ENCODE peak calls at places on chromosomes 13 and 19, in ten cellular contexts. W is breast epithelium, H is uterus, R is testis, T is body of pancreas, L is GM12878, S is tibial nerve, Y is Peyer's patch, A is suprapubic skin, D is spleen. I is an unnamed sample. For H3K4me1 and H3K9me3, the result is how much of the 10 kb centered on the place peaks cover.

GRCh38 chr13:51803018-51803417 is 945 bp downstream of the DHRS12 start:
- DNase-seq in W (no peak), H (peak), R (no peak), T (no peak), L (no peak), S (no peak), Y (no peak), A (no peak), D (no peak), I (no peak)

GRCh38 chr13:102555914-102556553 is 40.8 kb upstream of the TPP2 start:
- DNase-seq in W (no peak), H (no peak), R (no peak), T (no peak), L (no peak), S (no peak), Y (no peak), A (no peak), D (no peak), I (no peak)

GRCh38 chr13:99496322-99497142 is 4.7 kb upstream of the TM9SF2 start:
- DNase-seq in W (peak), H (peak), R (peak), T (peak), L (peak), S (no peak), Y (peak), A (peak), D (peak), I (peak)

GRCh38 chr19:2477141-2477710 is 1.3 kb downstream of the GADD45B start:
- DNase-seq in W (no peak), H (peak), R (no peak), T (peak), L (no peak), S (no peak), Y (peak), A (no peak), D (peak), I (peak)

GRCh38 chr13:30872685-30873443 is 33.2 kb upstream of the MEDAG start:
- DNase-seq in W (peak), H (peak), R (peak), T (peak), L (no peak), S (no peak), Y (no peak), A (no peak), D (no peak), I (no peak)

GRCh38 chr13:47211106-47211505 is 314.3 kb upstream of the HTR2A start:
- DNase-seq in W (no peak), H (no peak), R (no peak), T (no peak), L (no peak), S (no peak), Y (no peak), A (no peak), D (no peak), I (no peak)

GRCh38 chr13:21583496-21583895 is 20.5 kb downstream of the MICU2 start:
- DNase-seq in W (no peak), H (no peak), R (no peak), T (no peak), L (no peak), S (no peak), Y (no peak), A (no peak), D (no peak), I (no peak)

GRCh38 chr19:29311391-29311790 is 98.4 kb upstream of the UQCRFS1 start:
- DNase-seq in W (no peak), H (no peak), R (no peak), T (no peak), L (no peak), S (no peak), Y (no peak), A (no peak), D (no peak), I (no peak)

GRCh38 chr13:42495751-42496150 is 78.2 kb upstream of the TNFSF11 start:
- DNase-seq in W (no peak), H (no peak), R (no peak), T (no peak), L (no peak), S (no peak), Y (no peak), A (no peak), D (no peak), I (no peak)

GRCh38 chr13:21054313-21054712 is 7.1 kb downstream of the LATS2 start:
- DNase-seq in W (no peak), H (no peak), R (no peak), T (no peak), L (no peak), S (no peak), Y (no peak), A (no peak), D (no peak), I (no peak)

GRCh38 chr13:37059848-37060192 is 332 bp upstream of the SUPT20H start:
- DNase-seq in W (no peak), H (no peak), R (no peak), T (no peak), L (no peak), S (no peak), Y (no peak), A (no peak), D (no peak), I (no peak)

GRCh38 chr13:88456155-88456554 is 785.0 kb downstream of the SLITRK5 start:
- DNase-seq in W (no peak), H (no peak), R (no peak), T (no peak), L (no peak), S (no peak), Y (no peak), A (no peak), D (no peak), I (no peak)

GRCh38 chr13:91017669-91018053 is 329.8 kb upstream of the MIR17HG start:
- DNase-seq in W (no peak), H (no peak), R (no peak), T (peak), L (no peak), S (no peak), Y (no peak), A (no peak), D (no peak), I (peak)

GRCh38 chr13:90951663-90952062 is 395.8 kb upstream of the MIR17HG start:
- DNase-seq in W (no peak), H (no peak), R (no peak), T (no peak), L (no peak), S (no peak), Y (no peak), A (no peak), D (no peak), I (no peak)

GRCh38 chr13:95552208-95552538 is 347 bp upstream of the CLDN10 start:
- DNase-seq in W (no peak), H (no peak), R (no peak), T (peak), L (no peak), S (no peak), Y (no peak), A (no peak), D (no peak), I (no peak)

GRCh38 chr19:30742539-30742938 is 370.4 kb downstream of the ZNF536 start:
- DNase-seq in W (no peak), H (no peak), R (no peak), T (no peak), L (no peak), S (no peak), Y (no peak), A (no peak), D (no peak), I (no peak)

GRCh38 chr13:110316196-110316595 is 9.1 kb downstream of the COL4A2 start:
- DNase-seq in W (peak), H (no peak), R (no peak), T (no peak), L (no peak), S (no peak), Y (no peak), A (no peak), D (no peak), I (no peak)

GRCh38 chr13:49569993-49570689 is 15.2 kb downstream of the RCBTB1 start:
- DNase-seq in W (no peak), H (no peak), R (no peak), T (no peak), L (no peak), S (no peak), Y (no peak), A (no peak), D (no peak), I (no peak)

GRCh38 chr13:26605845-26606244 is 48.4 kb downstream of the WASF3 start:
- DNase-seq in W (no peak), H (no peak), R (peak), T (no peak), L (no peak), S (no peak), Y (no peak), A (no peak), D (no peak), I (peak)

GRCh38 chr13:94112731-94113130 is 366.8 kb downstream of the DCT start:
- DNase-seq in W (no peak), H (no peak), R (no peak), T (no peak), L (no peak), S (no peak), Y (no peak), A (no peak), D (no peak), I (no peak)

GRCh38 chr13:75372517-75372916 is 109.5 kb downstream of the TBC1D4 start:
- DNase-seq in W (no peak), H (no peak), R (no peak), T (peak), L (no peak), S (no peak), Y (no peak), A (no peak), D (no peak), I (no peak)

GRCh38 chr13:59531571-59532091 is 632.1 kb downstream of the DIAPH3 start:
- DNase-seq in W (peak), H (peak), R (peak), T (peak), L (no peak), S (peak), Y (no peak), A (no peak), D (peak), I (peak)

GRCh38 chr13:59687028-59687427 is 476.7 kb downstream of the DIAPH3 start:
- DNase-seq in W (no peak), H (no peak), R (no peak), T (no peak), L (no peak), S (no peak), Y (no peak), A (no peak), D (no peak), I (no peak)

GRCh38 chr19:10762656-10763055 is 44.8 kb downstream of the DNM2 start:
- DNase-seq in W (no peak), H (no peak), R (no peak), T (no peak), L (no peak), S (no peak), Y (peak), A (no peak), D (no peak), I (no peak)

GRCh38 chr19:39390460-39390758 is 497 bp downstream of the PAF1 start:
- DNase-seq in W (peak), H (peak), R (peak), T (peak), L (no peak), S (no peak), Y (no peak), A (no peak), D (no peak), I (no peak)

GRCh38 chr19:49651029-49651825 is 9.2 kb downstream of the SCAF1 start:
- DNase-seq in W (no peak), H (no peak), R (no peak), T (no peak), L (no peak), S (no peak), Y (no peak), A (no peak), D (no peak), I (no peak)

GRCh38 chr19:44954278-44954648 is 917 bp upstream of the CLPTM1 start:
- DNase-seq in W (no peak), H (no peak), R (no peak), T (no peak), L (no peak), S (no peak), Y (no peak), A (no peak), D (no peak), I (no peak)

GRCh38 chr19:44959691-44960090 is 4.5 kb downstream of the CLPTM1 start:
- DNase-seq in W (no peak), H (no peak), R (no peak), T (no peak), L (no peak), S (no peak), Y (no peak), A (no peak), D (no peak), I (no peak)

GRCh38 chr19:44954649-44955499 is at the start of gene CLPTM1:
- DNase-seq in W (peak), H (peak), R (peak), T (peak), L (peak), S (peak), Y (peak), A (peak), D (peak), I (peak)

GRCh38 chr19:44958090-44958489 is 2.9 kb downstream of the CLPTM1 start:
- DNase-seq in W (no peak), H (no peak), R (no peak), T (no peak), L (no peak), S (no peak), Y (no peak), A (no peak), D (no peak), I (no peak)

GRCh38 chr19:44955500-44956439 is 590 bp downstream of the CLPTM1 start:
- DNase-seq in W (no peak), H (no peak), R (peak), T (no peak), L (no peak), S (no peak), Y (no peak), A (peak), D (no peak), I (no peak)
- H3K4me1 ChIP-seq in W (under half), H (under half), R (under half), T (half or more), L (under half), S (half or more), Y (under half), A (half or more), D (half or more), I (under half)

GRCh38 chr19:22622020-22622419 is 12.1 kb upstream of the ZNF492 start:
- DNase-seq in W (no peak), H (no peak), R (peak), T (no peak), L (no peak), S (no peak), Y (no peak), A (peak), D (no peak), I (no peak)
- H3K9me3 ChIP-seq in W (under half), H (under half), R (under half), T (under half), L (under half), S (under half), Y (under half), A (under half), D (half or more), I (under half)

GRCh38 chr19:918152-918437 is 962 bp downstream of the KISS1R start:
- DNase-seq in W (no peak), H (no peak), R (no peak), T (no peak), L (no peak), S (no peak), Y (no peak), A (no peak), D (no peak), I (no peak)

GRCh38 chr19:918481-919156 is 1.5 kb downstream of the KISS1R start:
- DNase-seq in W (no peak), H (no peak), R (no peak), T (no peak), L (no peak), S (no peak), Y (no peak), A (no peak), D (peak), I (no peak)

GRCh38 chr19:916645-917322 is 349 bp upstream of the KISS1R start:
- DNase-seq in W (no peak), H (no peak), R (no peak), T (no peak), L (no peak), S (no peak), Y (no peak), A (no peak), D (peak), I (no peak)

GRCh38 chr19:919157-920050 is 2.3 kb downstream of the KISS1R start:
- DNase-seq in W (no peak), H (no peak), R (no peak), T (no peak), L (no peak), S (no peak), Y (peak), A (no peak), D (peak), I (no peak)

DNA sequence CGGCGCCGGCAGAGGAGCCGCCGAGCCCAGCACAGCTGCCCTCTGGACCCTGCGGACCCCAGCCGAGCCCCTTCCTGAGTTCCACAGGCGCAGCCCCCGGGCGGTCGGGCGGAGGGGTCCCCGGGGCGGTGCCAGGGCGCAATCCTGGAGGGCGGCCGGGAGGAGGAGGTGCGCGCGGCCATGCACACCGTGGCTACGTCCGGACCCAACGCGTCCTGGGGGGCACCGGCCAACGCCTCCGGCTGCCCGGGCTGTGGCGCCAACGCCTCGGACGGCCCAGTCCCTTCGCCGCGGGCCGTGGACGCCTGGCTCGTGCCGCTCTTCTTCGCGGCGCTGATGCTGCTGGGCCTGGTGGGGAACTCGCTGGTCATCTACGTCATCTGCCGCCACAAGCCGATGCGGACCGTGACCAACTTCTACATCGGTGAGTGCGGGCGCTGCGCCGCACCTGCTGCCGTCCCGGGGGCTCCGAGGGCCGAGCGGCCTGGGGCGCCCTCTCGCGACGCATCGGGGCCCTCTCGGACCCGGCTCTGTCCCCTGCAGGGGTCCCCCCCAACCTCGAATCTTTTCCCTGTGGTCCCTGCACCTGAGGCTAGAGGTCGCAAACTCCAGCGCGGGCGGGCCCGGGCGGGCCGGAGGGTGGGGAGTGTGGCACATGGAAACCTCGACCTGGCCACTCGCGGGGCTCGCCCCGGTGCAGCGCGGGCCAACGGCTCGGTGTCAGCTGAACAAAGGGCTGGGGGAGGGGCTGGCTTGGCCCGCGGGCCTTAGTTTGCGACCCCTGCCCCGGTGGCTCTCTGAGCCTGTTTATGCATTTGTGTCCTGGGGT is at the start of gene KISS1R:
- DNase-seq in W (no peak), H (no peak), R (no peak), T (no peak), L (no peak), S (no peak), Y (no peak), A (no peak), D (peak), I (no peak)
- TF ChIP-seq POLR2A in W (no peak), H (no peak), R (no peak), T (no peak), L (peak), S (no peak), Y (no peak), A (no peak), D (no peak), I (no peak)

DNA sequence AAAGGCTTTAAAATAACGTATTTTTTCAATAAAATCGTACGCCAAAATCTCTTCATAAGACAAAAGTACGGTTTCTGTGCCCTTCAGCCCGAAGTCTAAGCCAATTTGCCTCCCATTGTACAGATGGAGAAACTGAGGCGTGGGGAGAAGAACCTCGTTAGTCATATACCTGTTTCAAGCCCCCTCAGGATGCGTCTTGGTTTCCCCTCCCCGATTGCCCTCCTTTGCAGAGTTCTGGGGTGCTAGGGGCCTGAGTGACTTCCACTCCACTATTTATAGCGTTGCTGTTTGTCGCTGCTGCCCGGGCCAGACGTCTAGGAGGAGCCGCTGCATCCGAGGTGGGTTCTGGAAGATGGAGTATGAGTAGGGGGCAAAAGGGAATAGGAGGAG is 2.3 kb upstream of the LTBP4 start:
- DNase-seq in W (no peak), H (no peak), R (no peak), T (no peak), L (no peak), S (no peak), Y (no peak), A (no peak), D (no peak), I (no peak)
- H3K4me1 ChIP-seq in W (under half), H (under half), R (under half), T (half or more), L (under half), S (half or more), Y (under half), A (half or more), D (under half), I (under half)

DNA sequence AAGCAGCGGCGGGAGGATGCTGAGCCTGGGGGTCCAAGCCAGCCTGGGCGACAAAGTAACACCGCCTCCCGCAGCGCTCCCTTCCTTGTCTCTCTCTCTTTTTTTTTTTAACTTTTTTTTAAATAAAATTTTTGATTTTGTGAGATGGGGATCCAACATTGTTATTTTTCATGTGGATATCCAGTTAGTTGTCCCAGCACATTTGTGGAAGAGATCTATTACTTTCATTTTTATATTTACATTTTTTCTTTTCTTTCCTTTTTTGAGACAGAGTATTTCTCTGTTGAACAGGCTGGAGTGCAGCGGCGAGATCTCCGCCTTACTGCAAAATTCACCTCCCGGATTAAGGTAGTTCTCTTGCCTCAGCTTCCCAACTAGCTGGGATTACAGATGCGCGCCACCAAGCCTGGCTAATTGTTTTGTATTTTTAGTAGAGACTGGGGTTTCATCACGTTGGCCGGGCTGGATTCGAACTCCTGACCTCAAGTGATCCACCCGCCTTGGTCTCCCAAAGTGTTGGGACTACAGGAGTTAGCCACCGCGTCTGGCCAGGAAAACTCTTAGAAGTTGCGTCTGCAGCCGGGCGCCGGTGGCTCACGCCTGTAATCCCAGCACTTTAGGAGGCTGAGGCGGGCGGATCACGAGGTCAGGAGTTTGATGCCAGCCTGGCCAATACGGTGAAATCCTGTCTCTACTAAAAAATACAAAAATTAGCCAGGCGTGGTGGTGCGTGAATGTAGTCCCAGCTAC is 19.4 kb downstream of the ZNF816 start:
- DNase-seq in W (no peak), H (no peak), R (no peak), T (no peak), L (no peak), S (no peak), Y (no peak), A (peak), D (no peak), I (no peak)
- H3K9me3 ChIP-seq in W (under half), H (under half), R (under half), T (under half), L (under half), S (under half), Y (under half), A (under half), D (under half), I (under half)

GRCh38 chr19:56594783-56595547 is at the start of gene ZNF71:
- DNase-seq in W (peak), H (peak), R (peak), T (peak), L (peak), S (peak), Y (peak), A (peak), D (peak), I (peak)
- TF ChIP-seq POLR2A in W (no peak), H (peak), R (no peak), T (peak), L (peak), S (peak), Y (no peak), A (no peak), D (no peak), I (no peak)